ENCODE peak calls at places on chromosomes 11 and 22, in seven cellular contexts. One of them, this sample, is unnamed.

GRCh38 chr11:69830086-69830485 is 10.9 kb upstream of the FGF3 start:
- DNase-seq in activated T-cell treated with anti-CD3 and anti-CD28 coated beads for 24 hours: no peak
- DNase-seq in GM10248: no peak
- DNase-seq in GM23338: no peak
- DNase-seq in KBM-7: no peak
- DNase-seq in RPMI7951: no peak
- DNase-seq in uterus: no peak
- DNase-seq in this sample: no peak

GRCh38 chr11:61782841-61783240 is 9.6 kb downstream of the TMEM258 start:
- DNase-seq in activated T-cell treated with anti-CD3 and anti-CD28 coated beads for 24 hours: no peak
- DNase-seq in GM10248: no peak
- DNase-seq in GM23338: no peak
- DNase-seq in KBM-7: no peak
- DNase-seq in RPMI7951: no peak
- DNase-seq in uterus: no peak
- DNase-seq in this sample: no peak

GRCh38 chr11:106983251-106983650 is 35.0 kb downstream of the GUCY1A2 start:
- DNase-seq in activated T-cell treated with anti-CD3 and anti-CD28 coated beads for 24 hours: no peak
- DNase-seq in GM10248: no peak
- DNase-seq in GM23338: no peak
- DNase-seq in KBM-7: no peak
- DNase-seq in RPMI7951: no peak
- DNase-seq in uterus: no peak
- DNase-seq in this sample: no peak

GRCh38 chr11:112532506-112532905 is 271.8 kb upstream of the PLET1 start:
- DNase-seq in activated T-cell treated with anti-CD3 and anti-CD28 coated beads for 24 hours: no peak
- DNase-seq in GM10248: no peak
- DNase-seq in GM23338: no peak
- DNase-seq in KBM-7: no peak
- DNase-seq in RPMI7951: no peak
- DNase-seq in uterus: no peak
- DNase-seq in this sample: no peak

GRCh38 chr22:49760280-49760629 is 67.4 kb downstream of the BRD1 start:
- DNase-seq in activated T-cell treated with anti-CD3 and anti-CD28 coated beads for 24 hours: no peak
- DNase-seq in GM10248: no peak
- DNase-seq in GM23338: no peak
- DNase-seq in KBM-7: peak; percentile 95
- DNase-seq in RPMI7951: no peak
- DNase-seq in uterus: no peak
- DNase-seq in this sample: no peak

GRCh38 chr11:78789365-78789764 is 214.7 kb upstream of the NARS2 start:
- DNase-seq in activated T-cell treated with anti-CD3 and anti-CD28 coated beads for 24 hours: no peak
- DNase-seq in GM10248: no peak
- DNase-seq in GM23338: no peak
- DNase-seq in KBM-7: no peak
- DNase-seq in RPMI7951: no peak
- DNase-seq in uterus: no peak
- DNase-seq in this sample: no peak

GRCh38 chr22:27113211-27114030 is 456.0 kb downstream of the MIAT start:
- DNase-seq in activated T-cell treated with anti-CD3 and anti-CD28 coated beads for 24 hours: no peak
- DNase-seq in GM10248: no peak
- DNase-seq in GM23338: no peak
- DNase-seq in KBM-7: peak; percentile 39
- DNase-seq in RPMI7951: peak; percentile 99
- DNase-seq in uterus: peak; percentile 67
- DNase-seq in this sample: no peak

GRCh38 chr11:1422981-1423380 is 33.2 kb downstream of the BRSK2 start:
- DNase-seq in activated T-cell treated with anti-CD3 and anti-CD28 coated beads for 24 hours: no peak
- DNase-seq in GM10248: no peak
- DNase-seq in GM23338: no peak
- DNase-seq in KBM-7: no peak
- DNase-seq in RPMI7951: no peak
- DNase-seq in uterus: no peak
- DNase-seq in this sample: no peak

GRCh38 chr11:87926250-87926970 is 248.8 kb downstream of the RAB38 start:
- DNase-seq in activated T-cell treated with anti-CD3 and anti-CD28 coated beads for 24 hours: no peak
- DNase-seq in GM10248: no peak
- DNase-seq in GM23338: peak; percentile 7
- DNase-seq in KBM-7: no peak
- DNase-seq in RPMI7951: peak; percentile 2
- DNase-seq in uterus: no peak
- DNase-seq in this sample: no peak

GRCh38 chr11:121466063-121466794 is 13.5 kb upstream of the SORL1-AS1 start:
- DNase-seq in activated T-cell treated with anti-CD3 and anti-CD28 coated beads for 24 hours: peak; percentile 44
- DNase-seq in GM10248: no peak
- DNase-seq in GM23338: peak; percentile 90
- DNase-seq in KBM-7: peak; percentile 64
- DNase-seq in RPMI7951: peak; percentile 97
- DNase-seq in uterus: peak; percentile 95
- DNase-seq in this sample: no peak